ENCODE peak calls at places on chromosomes 5 and 9, in seven cellular contexts. One of them, this sample, is unnamed.

GRCh38 chr5:9653811-9654210 is 23.7 kb upstream of the TAS2R1 start:
- DNase-seq in sigmoid colon: no peak
- DNase-seq in dorsolateral prefrontal cortex: peak; percentile 28
- DNase-seq in HepG2: no peak
- DNase-seq in CD8-positive, alpha-beta memory T cell: no peak
- DNase-seq in fibroblast of mammary gland: peak; percentile 48
- DNase-seq in cardiac fibroblast: peak; percentile 92
- DNase-seq in this sample: no peak

GRCh38 chr5:98231089-98231488 is 542.4 kb upstream of the RGMB start:
- DNase-seq in cardiac fibroblast: no peak
- DNase-seq in sigmoid colon: no peak
- DNase-seq in dorsolateral prefrontal cortex: no peak
- DNase-seq in HepG2: no peak
- DNase-seq in CD8-positive, alpha-beta memory T cell: no peak
- DNase-seq in fibroblast of mammary gland: no peak
- DNase-seq in this sample: no peak

GRCh38 chr5:138438724-138439536 is at the start of gene REEP2:
- DNase-seq in dorsolateral prefrontal cortex: no peak
- DNase-seq in cardiac fibroblast: peak; percentile 28
- DNase-seq in HepG2: no peak
- DNase-seq in CD8-positive, alpha-beta memory T cell: peak; percentile 56
- DNase-seq in fibroblast of mammary gland: peak; percentile 32
- DNase-seq in sigmoid colon: no peak
- DNase-seq in this sample: peak; percentile 51

GRCh38 chr9:87894998-87895625 is 12.4 kb downstream of the SPATA31E1 start:
- DNase-seq in fibroblast of mammary gland: no peak
- DNase-seq in cardiac fibroblast: no peak
- DNase-seq in dorsolateral prefrontal cortex: no peak
- DNase-seq in sigmoid colon: no peak
- DNase-seq in HepG2: no peak
- DNase-seq in CD8-positive, alpha-beta memory T cell: no peak
- DNase-seq in this sample: no peak

GRCh38 chr5:10634562-10634961 is 70.7 kb downstream of the ANKRD33B start:
- DNase-seq in sigmoid colon: no peak
- DNase-seq in fibroblast of mammary gland: no peak
- DNase-seq in dorsolateral prefrontal cortex: no peak
- DNase-seq in cardiac fibroblast: no peak
- DNase-seq in HepG2: no peak
- DNase-seq in CD8-positive, alpha-beta memory T cell: no peak
- DNase-seq in this sample: no peak

GRCh38 chr9:113328045-113328782 is 11.9 kb downstream of the WDR31 start:
- DNase-seq in CD8-positive, alpha-beta memory T cell: no peak
- DNase-seq in fibroblast of mammary gland: no peak
- DNase-seq in HepG2: no peak
- DNase-seq in cardiac fibroblast: no peak
- DNase-seq in dorsolateral prefrontal cortex: no peak
- DNase-seq in sigmoid colon: no peak
- DNase-seq in this sample: no peak

GRCh38 chr5:180394031-180394636 is 41.0 kb upstream of the GFPT2 start:
- DNase-seq in HepG2: no peak
- DNase-seq in dorsolateral prefrontal cortex: no peak
- DNase-seq in fibroblast of mammary gland: no peak
- DNase-seq in cardiac fibroblast: no peak
- DNase-seq in CD8-positive, alpha-beta memory T cell: no peak
- DNase-seq in sigmoid colon: no peak
- DNase-seq in this sample: no peak

GRCh38 chr5:34762321-34762871 is 76.6 kb upstream of the TTC23L start:
- DNase-seq in HepG2: no peak
- DNase-seq in fibroblast of mammary gland: peak; percentile 98
- DNase-seq in CD8-positive, alpha-beta memory T cell: no peak
- DNase-seq in cardiac fibroblast: peak; percentile 61
- DNase-seq in dorsolateral prefrontal cortex: no peak
- DNase-seq in sigmoid colon: no peak
- DNase-seq in this sample: no peak

GRCh38 chr9:89495824-89496555 is 1.9 kb downstream of the SEMA4D start:
- DNase-seq in HepG2: no peak
- DNase-seq in sigmoid colon: no peak
- DNase-seq in CD8-positive, alpha-beta memory T cell: no peak
- DNase-seq in fibroblast of mammary gland: no peak
- DNase-seq in cardiac fibroblast: no peak
- DNase-seq in dorsolateral prefrontal cortex: no peak
- DNase-seq in this sample: no peak

DNA sequence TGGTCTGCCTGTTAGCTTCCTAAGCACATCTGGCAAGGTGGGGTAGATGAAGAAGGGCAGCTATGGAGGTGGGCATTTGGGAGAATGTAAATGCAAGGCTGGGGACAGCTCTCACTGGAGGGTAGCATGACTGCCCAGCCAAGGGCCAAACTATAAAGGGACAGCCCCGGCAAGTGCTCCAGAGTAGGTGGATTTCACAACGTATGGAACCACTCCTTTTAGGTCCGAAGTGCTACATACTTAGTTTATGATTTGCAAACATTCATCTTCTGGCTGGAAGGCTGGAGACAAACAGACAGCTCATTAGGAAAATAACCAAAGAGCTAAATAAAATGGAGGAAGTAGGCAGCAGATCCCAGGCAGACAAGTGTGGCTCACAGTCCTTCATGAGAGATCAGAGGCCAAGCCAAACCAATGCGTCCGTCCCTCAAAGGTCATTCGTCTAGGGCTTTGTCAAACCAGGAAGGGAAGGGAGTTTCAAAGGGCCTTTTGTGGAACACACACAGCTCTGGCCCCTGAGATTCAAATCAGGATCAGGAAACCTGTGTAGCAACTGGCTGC is 42.5 kb upstream of the GLRX start:
- DNase-seq in cardiac fibroblast: no peak
- DNase-seq in HepG2: peak; percentile 99
- DNase-seq in fibroblast of mammary gland: no peak
- DNase-seq in CD8-positive, alpha-beta memory T cell: no peak
- DNase-seq in sigmoid colon: no peak
- DNase-seq in dorsolateral prefrontal cortex: no peak
- DNase-seq in this sample: no peak
- H3K4me3 ChIP-seq in cardiac fibroblast: no peak overlapping the region
- H3K4me3 ChIP-seq in HepG2: no peak overlapping the region
- H3K4me3 ChIP-seq in fibroblast of mammary gland: no peak overlapping the region
- H3K4me3 ChIP-seq in CD8-positive, alpha-beta memory T cell: no peak overlapping the region
- H3K4me3 ChIP-seq in sigmoid colon: no peak overlapping the region
- H3K4me3 ChIP-seq in dorsolateral prefrontal cortex: no peak overlapping the region
- H3K4me3 ChIP-seq in this sample: no peak overlapping the region

DNA sequence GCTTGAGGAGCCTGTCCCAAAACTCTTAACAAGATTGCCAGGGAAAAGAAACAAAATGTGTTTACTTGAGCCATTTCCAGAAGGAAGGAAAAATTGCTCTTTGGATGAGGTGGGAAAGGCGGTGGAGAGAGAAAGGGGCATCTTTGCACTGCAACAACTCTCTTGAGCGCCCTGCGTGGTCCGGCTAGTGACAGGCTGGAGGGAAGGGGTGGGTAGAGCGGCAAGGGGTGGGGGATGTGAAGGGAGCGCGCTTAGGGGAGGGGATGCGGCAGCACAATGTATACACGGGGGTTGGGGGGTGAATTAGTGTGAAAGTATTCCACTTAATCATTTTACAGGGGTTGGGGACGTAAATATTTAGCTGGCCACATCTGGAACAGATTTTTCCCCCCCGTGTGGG is 1.3 kb downstream of the FGF10 start:
- DNase-seq in HepG2: no peak
- DNase-seq in cardiac fibroblast: no peak
- DNase-seq in fibroblast of mammary gland: no peak
- DNase-seq in dorsolateral prefrontal cortex: no peak
- DNase-seq in CD8-positive, alpha-beta memory T cell: no peak
- DNase-seq in sigmoid colon: no peak
- DNase-seq in this sample: no peak
- H3K4me3 ChIP-seq in HepG2: no peak overlapping the region
- H3K4me3 ChIP-seq in cardiac fibroblast: no peak overlapping the region
- H3K4me3 ChIP-seq in fibroblast of mammary gland: no peak overlapping the region
- H3K4me3 ChIP-seq in dorsolateral prefrontal cortex: no peak overlapping the region
- H3K4me3 ChIP-seq in CD8-positive, alpha-beta memory T cell: no peak overlapping the region
- H3K4me3 ChIP-seq in sigmoid colon: peak overlapping the region; percentile 60
- H3K4me3 ChIP-seq in this sample: no peak overlapping the region

DNA sequence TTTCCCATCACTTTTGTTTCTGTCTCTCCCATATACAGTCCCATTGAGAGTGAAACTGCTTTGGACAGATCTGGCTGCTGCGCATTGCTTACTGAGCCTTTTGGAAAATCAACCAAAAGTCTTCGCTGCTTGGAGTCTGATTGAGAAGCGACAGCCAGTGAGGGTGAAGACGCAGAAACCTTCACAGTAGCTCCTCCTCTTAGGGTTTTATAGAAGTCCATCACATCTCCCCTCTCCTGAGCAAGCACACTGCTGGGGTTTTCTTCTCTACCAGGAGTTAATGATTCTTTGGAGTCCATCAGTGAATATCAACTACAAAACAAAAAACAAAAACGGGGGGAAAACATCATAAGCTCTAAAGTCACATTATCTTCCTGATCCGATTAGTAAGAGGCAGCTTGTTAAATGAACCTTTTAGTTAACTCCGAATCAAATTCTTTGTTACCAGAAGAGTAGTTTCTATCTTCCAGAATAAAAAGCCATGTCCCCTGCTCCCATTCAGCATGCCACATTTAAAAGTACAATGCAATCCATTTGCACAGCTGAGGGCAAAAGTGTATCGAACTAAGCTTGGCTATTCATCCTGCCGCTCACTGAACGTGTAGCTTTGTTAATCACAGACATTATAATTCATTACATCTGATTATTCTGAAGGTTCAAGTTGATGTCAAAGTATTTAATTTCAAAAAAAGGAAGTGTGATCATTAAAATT is 2.8 kb downstream of the NR3C1 start:
- DNase-seq in sigmoid colon: no peak
- DNase-seq in HepG2: no peak
- DNase-seq in cardiac fibroblast: peak; percentile 66
- DNase-seq in CD8-positive, alpha-beta memory T cell: no peak
- DNase-seq in fibroblast of mammary gland: peak; percentile 77
- DNase-seq in dorsolateral prefrontal cortex: peak; percentile 35
- DNase-seq in this sample: no peak
- H3K4me3 ChIP-seq in sigmoid colon: peak overlapping the region; percentile 89
- H3K4me3 ChIP-seq in HepG2: peak overlapping the region; percentile 95
- H3K4me3 ChIP-seq in cardiac fibroblast: peak overlapping the region; percentile 12
- H3K4me3 ChIP-seq in CD8-positive, alpha-beta memory T cell: peak overlapping the region; percentile 43
- H3K4me3 ChIP-seq in fibroblast of mammary gland: peak overlapping the region; percentile 88
- H3K4me3 ChIP-seq in dorsolateral prefrontal cortex: peak overlapping the region; percentile 97
- H3K4me3 ChIP-seq in this sample: no peak overlapping the region

GRCh38 chr5:127839496-127840197 is 136.5 kb downstream of the CCDC192 start:
- DNase-seq in dorsolateral prefrontal cortex: no peak
- DNase-seq in fibroblast of mammary gland: peak; percentile 46
- DNase-seq in CD8-positive, alpha-beta memory T cell: no peak
- DNase-seq in HepG2: no peak
- DNase-seq in cardiac fibroblast: peak; percentile 56
- DNase-seq in sigmoid colon: no peak
- DNase-seq in this sample: no peak
- H3K4me3 ChIP-seq in dorsolateral prefrontal cortex: no peak overlapping the region
- H3K4me3 ChIP-seq in fibroblast of mammary gland: no peak overlapping the region
- H3K4me3 ChIP-seq in CD8-positive, alpha-beta memory T cell: no peak overlapping the region
- H3K4me3 ChIP-seq in HepG2: no peak overlapping the region
- H3K4me3 ChIP-seq in cardiac fibroblast: no peak overlapping the region
- H3K4me3 ChIP-seq in sigmoid colon: no peak overlapping the region
- H3K4me3 ChIP-seq in this sample: no peak overlapping the region

GRCh38 chr5:176394096-176394495 is 5.5 kb downstream of the HIGD2A start:
- DNase-seq in dorsolateral prefrontal cortex: no peak
- DNase-seq in CD8-positive, alpha-beta memory T cell: no peak
- DNase-seq in cardiac fibroblast: no peak
- DNase-seq in sigmoid colon: no peak
- DNase-seq in fibroblast of mammary gland: no peak
- DNase-seq in HepG2: no peak
- DNase-seq in this sample: no peak
- H3K4me3 ChIP-seq in dorsolateral prefrontal cortex: no peak overlapping the region
- H3K4me3 ChIP-seq in CD8-positive, alpha-beta memory T cell: no peak overlapping the region
- H3K4me3 ChIP-seq in cardiac fibroblast: no peak overlapping the region
- H3K4me3 ChIP-seq in sigmoid colon: no peak overlapping the region
- H3K4me3 ChIP-seq in fibroblast of mammary gland: no peak overlapping the region
- H3K4me3 ChIP-seq in HepG2: no peak overlapping the region
- H3K4me3 ChIP-seq in this sample: no peak overlapping the region